ENCODE peak calls at places on chromosome 9, in eight cellular contexts. Z is spleen, K is upper lobe of left lung, Y is HepG2, M is sigmoid colon, U is breast epithelium, R is GM12878, Q is GM12891. X is an unnamed sample.

GRCh38 chr9:71816782-71817549 is 48.7 kb upstream of the CEMIP2 start:
- DNase-seq in Z (no peak), K (no peak), Y (no peak), M (no peak), U (no peak), R (no peak), Q (no peak), X (no peak)

GRCh38 chr9:21473236-21473635 is 8.9 kb downstream of the IFNE start:
- DNase-seq in Z (no peak), K (no peak), Y (no peak), M (no peak), U (no peak), R (no peak), Q (no peak), X (no peak)

GRCh38 chr9:91033802-91034201 is 232.2 kb downstream of the SYK start:
- DNase-seq in Z (peak; percentile 86), K (no peak), Y (peak; percentile 13), M (no peak), U (no peak), R (no peak), Q (no peak), X (no peak)

GRCh38 chr9:119005162-119005561 is 364.1 kb downstream of the BRINP1 start:
- DNase-seq in Z (no peak), K (no peak), Y (no peak), M (no peak), U (no peak), R (no peak), Q (no peak), X (no peak)

GRCh38 chr9:109118802-109119438 is 827 bp downstream of the TMEM245 start:
- DNase-seq in Z (no peak), K (no peak), Y (peak; percentile 16), M (peak; percentile 71), U (no peak), R (no peak), Q (no peak), X (no peak)

GRCh38 chr9:117290809-117291208 is 124.0 kb downstream of the ASTN2 start:
- DNase-seq in Z (no peak), K (no peak), Y (no peak), M (no peak), U (no peak), R (no peak), Q (no peak), X (no peak)

GRCh38 chr9:1050125-1050895 is at the start of gene DMRT2:
- DNase-seq in Z (no peak), K (peak; percentile 92), Y (peak; percentile 51), M (peak; percentile 89), U (peak; percentile 83), R (no peak), Q (no peak), X (peak; percentile 78)

GRCh38 chr9:114908796-114909448 is 21.5 kb downstream of the TNFSF8 start:
- DNase-seq in Z (no peak), K (no peak), Y (no peak), M (no peak), U (no peak), R (no peak), Q (no peak), X (no peak)

GRCh38 chr9:35026671-35027070 is 37.1 kb downstream of the DNAJB5 start:
- DNase-seq in Z (no peak), K (no peak), Y (no peak), M (no peak), U (no peak), R (no peak), Q (no peak), X (no peak)

GRCh38 chr9:32552172-32552872 is at the start of the genes SMIM27 and TOPORS:
- DNase-seq in Z (peak; percentile 97), K (peak; percentile 97), Y (peak; percentile 85), M (peak; percentile 96), U (peak; percentile 86), R (peak; percentile 48), Q (peak; percentile 63), X (peak; percentile 92)

GRCh38 chr9:32550046-32550608 is 2.0 kb upstream of the SMIM27 start:
- DNase-seq in Z (no peak), K (no peak), Y (no peak), M (no peak), U (no peak), R (no peak), Q (no peak), X (no peak)

GRCh38 chr9:32554107-32554506 is 1.7 kb upstream of the TOPORS start:
- DNase-seq in Z (no peak), K (no peak), Y (no peak), M (no peak), U (no peak), R (no peak), Q (no peak), X (no peak)

GRCh38 chr9:32551491-32552049 is 557 bp upstream of the SMIM27 start:
- DNase-seq in Z (peak; percentile 83), K (no peak), Y (peak; percentile 14), M (peak; percentile 70), U (peak; percentile 32), R (peak; percentile 12), Q (no peak), X (no peak)

GRCh38 chr9:32550609-32551490 is 1.3 kb upstream of the SMIM27 start:
- DNase-seq in Z (peak; percentile 98), K (peak; percentile 97), Y (peak; percentile 93), M (peak; percentile 97), U (peak; percentile 89), R (peak; percentile 64), Q (peak; percentile 92), X (peak; percentile 90)
- TF ChIP-seq POLR2A in Z (no peak), K (no peak), Y (peak; percentile 56), M (peak; percentile 25), U (peak; percentile 35), R (peak; percentile 75), Q (no peak), X (no peak)

DNA sequence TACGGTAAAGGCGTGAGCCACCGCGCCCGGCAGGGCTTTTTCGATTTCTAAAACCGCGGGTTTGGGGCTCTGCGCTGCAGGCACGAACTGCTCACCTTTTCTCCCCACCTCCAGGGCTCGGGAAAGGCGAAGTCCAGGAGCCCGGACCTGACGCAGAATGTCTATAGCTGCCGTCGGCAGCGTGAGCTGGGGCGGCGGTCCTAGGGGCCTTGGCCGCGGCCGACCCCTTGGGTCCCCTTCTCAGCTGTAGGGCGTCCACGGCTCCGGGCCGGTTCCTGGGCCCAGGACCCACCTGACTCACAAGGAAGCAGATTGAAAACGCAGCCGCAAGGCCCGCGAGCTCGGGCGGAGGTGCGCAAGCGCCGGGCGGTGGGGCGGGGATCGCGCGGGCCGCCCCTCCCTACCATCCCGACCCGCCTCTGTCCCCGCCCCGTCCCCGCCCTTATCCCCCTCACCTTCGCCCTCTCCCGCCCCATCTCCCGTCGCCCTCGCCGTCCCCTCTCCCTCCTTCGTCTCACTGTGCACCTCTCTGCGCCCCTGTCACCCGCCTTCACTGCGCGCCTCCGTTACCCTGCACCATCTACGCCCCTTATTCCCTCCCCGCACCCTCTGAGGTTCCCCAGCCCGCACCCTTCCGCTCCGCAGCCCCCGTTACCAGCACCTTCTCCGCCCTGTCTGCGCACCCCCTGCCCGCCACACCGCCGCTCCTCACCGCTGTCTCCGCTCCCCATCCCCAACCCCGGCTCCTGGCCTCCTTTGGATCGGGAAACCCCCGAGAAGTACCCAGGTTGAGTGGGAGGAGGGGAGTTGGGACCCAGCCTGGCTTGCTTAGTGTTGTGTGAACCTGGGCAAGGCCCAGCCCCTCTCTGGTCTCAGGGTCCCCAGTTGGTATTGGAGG is at the start of gene HDHD3:
- DNase-seq in Z (peak; percentile 96), K (peak; percentile 89), Y (peak; percentile 71), M (peak; percentile 93), U (peak; percentile 72), R (peak; percentile 40), Q (peak; percentile 94), X (peak; percentile 91)
- TF ChIP-seq POLR2AphosphoS5 in Z (peak; percentile 95), K (peak; percentile 80), Y (peak; percentile 91), M (peak; percentile 88), U (peak; percentile 92), R (peak; percentile 75), Q (peak; percentile 54), X (peak; percentile 96)

GRCh38 chr9:129481824-129482511 is 138.9 kb downstream of the C9orf50 start:
- DNase-seq in Z (peak; percentile 80), K (peak; percentile 87), Y (no peak), M (no peak), U (no peak), R (no peak), Q (no peak), X (no peak)
- TF ChIP-seq POLR2A in Z (no peak), K (no peak), Y (no peak), M (no peak), U (no peak), R (no peak), Q (no peak), X (no peak)

GRCh38 chr9:137083418-137084004 is 3.3 kb upstream of the MAN1B1 start:
- DNase-seq in Z (no peak), K (no peak), Y (peak; percentile 70), M (peak; percentile 86), U (no peak), R (peak; percentile 66), Q (no peak), X (peak; percentile 56)
- TF ChIP-seq POLR2AphosphoS5 in Z (no peak), K (no peak), Y (no peak), M (no peak), U (no peak), R (no peak), Q (no peak), X (peak; percentile 18)

GRCh38 chr9:128624566-128624965 is 32.1 kb downstream of the DYNC2I2 start:
- DNase-seq in Z (no peak), K (no peak), Y (no peak), M (no peak), U (no peak), R (no peak), Q (no peak), X (no peak)
- TF ChIP-seq POLR2A in Z (no peak), K (no peak), Y (no peak), M (no peak), U (no peak), R (no peak), Q (no peak), X (no peak)

DNA sequence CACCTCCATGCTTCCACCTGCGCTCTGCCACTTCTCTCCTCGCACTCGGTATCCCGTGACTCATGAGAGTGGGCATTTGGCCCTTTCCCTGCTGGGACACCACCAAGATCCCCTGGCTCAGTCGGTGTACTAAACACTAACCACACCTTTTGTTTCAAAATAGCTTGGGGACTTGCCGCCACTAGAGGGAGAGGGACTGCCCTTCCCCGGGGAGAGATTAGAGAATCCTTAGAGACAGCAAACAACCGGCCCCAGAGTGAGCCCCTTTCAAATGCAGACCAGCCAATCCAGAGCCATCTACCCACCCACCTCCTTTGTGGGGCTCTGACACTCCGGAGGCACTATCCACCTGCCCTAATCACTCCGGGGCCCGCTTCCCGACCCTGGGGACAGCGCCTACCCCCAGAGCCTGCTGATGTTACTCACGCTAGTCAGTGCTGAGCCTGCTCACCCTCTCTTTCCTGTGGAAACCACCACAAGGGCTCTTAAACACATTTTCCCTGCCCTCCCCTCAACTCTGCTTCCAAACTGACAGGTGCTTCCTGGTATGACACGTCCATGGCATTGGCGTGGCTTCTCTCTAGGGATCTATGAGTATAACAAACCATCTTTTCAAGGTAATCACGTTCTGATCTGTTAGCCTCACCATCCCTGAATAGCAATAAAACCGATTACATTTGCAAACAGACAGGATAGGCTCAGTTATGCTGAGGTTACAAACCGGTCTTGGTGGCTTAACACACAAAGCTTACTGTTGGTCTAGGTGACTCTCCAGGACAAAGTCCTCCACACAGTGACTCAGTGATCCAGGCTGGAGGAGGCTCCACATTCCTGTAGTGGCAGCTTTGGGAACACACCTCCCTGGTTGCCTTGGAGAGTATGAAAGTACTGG is 180.1 kb upstream of the MVB12B start:
- DNase-seq in Z (peak; percentile 50), K (no peak), Y (peak; percentile 91), M (no peak), U (peak; percentile 15), R (peak; percentile 15), Q (peak; percentile 54), X (peak; percentile 24)
- TF ChIP-seq POLR2AphosphoS5 in Z (peak; percentile 72), K (no peak), Y (no peak), M (no peak), U (no peak), R (no peak), Q (no peak), X (no peak)